ENCODE peak calls at places on chromosomes 4 and X, in seven cellular contexts. One of them, this sample, is unnamed.

GRCh38 chrX:18582910-18583493 is 88.9 kb downstream of the RS1 start:
- DNase-seq in A673: peak; percentile 93
- DNase-seq in lower lobe of right lung: no peak
- DNase-seq in pancreas: no peak
- DNase-seq in ovary: no peak
- DNase-seq in fibroblast of pulmonary artery: no peak
- DNase-seq in cardiac muscle cell: no peak
- DNase-seq in this sample: no peak

GRCh38 chrX:7570432-7571009 is 272.4 kb upstream of the VCX start:
- DNase-seq in A673: peak; percentile 6
- DNase-seq in lower lobe of right lung: no peak
- DNase-seq in pancreas: no peak
- DNase-seq in ovary: no peak
- DNase-seq in fibroblast of pulmonary artery: no peak
- DNase-seq in cardiac muscle cell: no peak
- DNase-seq in this sample: no peak

GRCh38 chrX:68998716-68999115 is 166.5 kb downstream of the PJA1 start:
- DNase-seq in A673: no peak
- DNase-seq in lower lobe of right lung: no peak
- DNase-seq in pancreas: no peak
- DNase-seq in ovary: no peak
- DNase-seq in fibroblast of pulmonary artery: no peak
- DNase-seq in cardiac muscle cell: no peak
- DNase-seq in this sample: no peak

GRCh38 chr4:152900395-152900794 is 35.7 kb upstream of the FHDC1 start:
- DNase-seq in A673: no peak
- DNase-seq in lower lobe of right lung: no peak
- DNase-seq in pancreas: no peak
- DNase-seq in ovary: no peak
- DNase-seq in fibroblast of pulmonary artery: no peak
- DNase-seq in cardiac muscle cell: no peak
- DNase-seq in this sample: no peak

GRCh38 chr4:115119804-115120352 is 6.5 kb upstream of the NDST4 start:
- DNase-seq in A673: peak; percentile 67
- DNase-seq in lower lobe of right lung: no peak
- DNase-seq in pancreas: no peak
- DNase-seq in ovary: no peak
- DNase-seq in fibroblast of pulmonary artery: no peak
- DNase-seq in cardiac muscle cell: no peak
- DNase-seq in this sample: no peak

GRCh38 chr4:57074753-57075152 is 35.4 kb downstream of the IGFBP7 start:
- DNase-seq in A673: no peak
- DNase-seq in lower lobe of right lung: no peak
- DNase-seq in pancreas: no peak
- DNase-seq in ovary: no peak
- DNase-seq in fibroblast of pulmonary artery: peak; percentile 79
- DNase-seq in cardiac muscle cell: no peak
- DNase-seq in this sample: no peak

GRCh38 chrX:45070116-45071007 is 130.3 kb downstream of the DIPK2B start:
- DNase-seq in A673: peak; percentile 77
- DNase-seq in lower lobe of right lung: no peak
- DNase-seq in pancreas: no peak
- DNase-seq in ovary: no peak
- DNase-seq in fibroblast of pulmonary artery: peak; percentile 72
- DNase-seq in cardiac muscle cell: peak; percentile 29
- DNase-seq in this sample: no peak

GRCh38 chrX:37993857-37994619 is 12.3 kb upstream of the SYTL5 start:
- DNase-seq in A673: no peak
- DNase-seq in lower lobe of right lung: peak; percentile 47
- DNase-seq in pancreas: peak; percentile 67
- DNase-seq in ovary: no peak
- DNase-seq in fibroblast of pulmonary artery: no peak
- DNase-seq in cardiac muscle cell: no peak
- DNase-seq in this sample: no peak

GRCh38 chr4:3677671-3678070 is 88.5 kb upstream of the ADRA2C start:
- DNase-seq in A673: no peak
- DNase-seq in lower lobe of right lung: peak; percentile 37
- DNase-seq in pancreas: no peak
- DNase-seq in ovary: peak; percentile 0
- DNase-seq in fibroblast of pulmonary artery: no peak
- DNase-seq in cardiac muscle cell: no peak
- DNase-seq in this sample: peak; percentile 3
- TF ChIP-seq CTCF in A673: peak; percentile 31
- TF ChIP-seq CTCF in lower lobe of right lung: no peak
- TF ChIP-seq CTCF in pancreas: no peak
- TF ChIP-seq CTCF in ovary: no peak
- TF ChIP-seq CTCF in fibroblast of pulmonary artery: no peak
- TF ChIP-seq CTCF in cardiac muscle cell: no peak
- TF ChIP-seq CTCF in this sample: no peak

GRCh38 chrX:71285929-71286328 is 2.5 kb downstream of the NONO start:
- DNase-seq in A673: no peak
- DNase-seq in lower lobe of right lung: no peak
- DNase-seq in pancreas: no peak
- DNase-seq in ovary: no peak
- DNase-seq in fibroblast of pulmonary artery: no peak
- DNase-seq in cardiac muscle cell: no peak
- DNase-seq in this sample: no peak
- TF ChIP-seq CTCF in A673: no peak
- TF ChIP-seq CTCF in lower lobe of right lung: no peak
- TF ChIP-seq CTCF in pancreas: no peak
- TF ChIP-seq CTCF in ovary: no peak
- TF ChIP-seq CTCF in fibroblast of pulmonary artery: no peak
- TF ChIP-seq CTCF in cardiac muscle cell: no peak
- TF ChIP-seq CTCF in this sample: no peak

GRCh38 chr4:15955670-15956069 is 7.3 kb downstream of the FGFBP2 start:
- DNase-seq in A673: peak; percentile 19
- DNase-seq in lower lobe of right lung: no peak
- DNase-seq in pancreas: no peak
- DNase-seq in ovary: no peak
- DNase-seq in fibroblast of pulmonary artery: peak; percentile 23
- DNase-seq in cardiac muscle cell: no peak
- DNase-seq in this sample: no peak
- TF ChIP-seq CTCF in A673: no peak
- TF ChIP-seq CTCF in lower lobe of right lung: no peak
- TF ChIP-seq CTCF in pancreas: no peak
- TF ChIP-seq CTCF in ovary: no peak
- TF ChIP-seq CTCF in fibroblast of pulmonary artery: peak; percentile 33
- TF ChIP-seq CTCF in cardiac muscle cell: no peak
- TF ChIP-seq CTCF in this sample: no peak

GRCh38 chrX:65508851-65509250 is 25.7 kb downstream of the LAS1L start:
- DNase-seq in A673: no peak
- DNase-seq in lower lobe of right lung: no peak
- DNase-seq in pancreas: no peak
- DNase-seq in ovary: no peak
- DNase-seq in fibroblast of pulmonary artery: no peak
- DNase-seq in cardiac muscle cell: no peak
- DNase-seq in this sample: no peak
- TF ChIP-seq CTCF in A673: no peak
- TF ChIP-seq CTCF in lower lobe of right lung: no peak
- TF ChIP-seq CTCF in pancreas: no peak
- TF ChIP-seq CTCF in ovary: no peak
- TF ChIP-seq CTCF in fibroblast of pulmonary artery: no peak
- TF ChIP-seq CTCF in cardiac muscle cell: no peak
- TF ChIP-seq CTCF in this sample: no peak

DNA sequence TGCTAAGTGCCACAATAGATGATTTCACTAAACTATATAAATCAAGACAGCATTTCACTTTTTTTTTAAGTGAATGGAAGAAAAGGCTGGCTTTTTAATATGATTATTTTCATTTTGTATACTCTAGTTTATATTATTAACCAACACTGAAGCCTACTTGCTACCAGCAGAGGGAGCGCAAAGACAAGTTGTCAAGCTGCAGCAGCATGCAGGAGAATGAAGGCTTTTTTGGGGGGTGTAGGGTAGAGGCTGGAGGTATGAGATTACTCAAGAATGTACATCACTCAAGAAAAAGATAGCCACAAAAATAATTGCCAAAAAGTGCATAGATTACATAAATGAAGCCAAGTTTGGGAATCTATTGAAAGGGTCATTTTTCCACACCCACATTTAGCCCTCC is 519.5 kb downstream of the FGF13 start:
- DNase-seq in A673: peak; percentile 70
- DNase-seq in lower lobe of right lung: no peak
- DNase-seq in pancreas: peak; percentile 15
- DNase-seq in ovary: no peak
- DNase-seq in fibroblast of pulmonary artery: peak; percentile 0
- DNase-seq in cardiac muscle cell: peak; percentile 64
- DNase-seq in this sample: no peak
- TF ChIP-seq CTCF in A673: peak; percentile 72
- TF ChIP-seq CTCF in lower lobe of right lung: no peak
- TF ChIP-seq CTCF in pancreas: peak; percentile 18
- TF ChIP-seq CTCF in ovary: no peak
- TF ChIP-seq CTCF in fibroblast of pulmonary artery: no peak
- TF ChIP-seq CTCF in cardiac muscle cell: no peak
- TF ChIP-seq CTCF in this sample: peak; percentile 26

GRCh38 chrX:70262952-70263567 is 3.1 kb upstream of the P2RY4 start:
- DNase-seq in A673: peak; percentile 43
- DNase-seq in lower lobe of right lung: no peak
- DNase-seq in pancreas: no peak
- DNase-seq in ovary: peak; percentile 45
- DNase-seq in fibroblast of pulmonary artery: peak; percentile 46
- DNase-seq in cardiac muscle cell: peak; percentile 62
- DNase-seq in this sample: no peak
- TF ChIP-seq CTCF in A673: peak; percentile 57
- TF ChIP-seq CTCF in lower lobe of right lung: peak; percentile 37
- TF ChIP-seq CTCF in pancreas: peak; percentile 6
- TF ChIP-seq CTCF in ovary: peak; percentile 14
- TF ChIP-seq CTCF in fibroblast of pulmonary artery: peak; percentile 64
- TF ChIP-seq CTCF in cardiac muscle cell: peak; percentile 66
- TF ChIP-seq CTCF in this sample: peak; percentile 26

DNA sequence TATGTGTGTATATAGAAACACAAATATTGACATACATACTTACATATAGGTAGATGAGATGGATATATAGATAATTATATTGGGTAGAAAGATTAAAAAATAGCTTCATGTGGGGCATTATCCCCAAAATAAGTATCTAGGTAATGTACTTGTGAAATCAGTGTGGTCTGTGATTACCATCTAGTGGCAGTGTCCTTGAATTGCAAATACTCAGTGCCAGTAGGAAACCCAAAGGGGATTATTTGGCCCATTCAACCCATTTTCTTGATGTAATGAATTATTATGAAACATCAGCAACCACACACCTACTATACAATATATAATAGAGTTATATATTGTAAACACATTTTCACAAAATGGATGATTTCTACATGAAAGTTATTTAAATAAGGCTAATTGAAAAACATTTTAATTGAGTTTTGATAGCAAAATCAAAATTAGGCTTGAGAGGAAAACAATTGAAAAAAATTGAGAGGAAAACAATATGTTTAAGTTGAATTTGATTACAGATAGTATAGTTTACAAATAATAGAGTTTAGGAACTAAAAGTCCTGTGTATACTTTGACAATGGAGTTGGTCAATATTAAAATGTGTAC is 389.4 kb downstream of the GALNTL6 start:
- DNase-seq in A673: peak; percentile 39
- DNase-seq in lower lobe of right lung: no peak
- DNase-seq in pancreas: no peak
- DNase-seq in ovary: no peak
- DNase-seq in fibroblast of pulmonary artery: peak; percentile 46
- DNase-seq in cardiac muscle cell: peak; percentile 22
- DNase-seq in this sample: no peak
- TF ChIP-seq CTCF in A673: peak; percentile 76
- TF ChIP-seq CTCF in lower lobe of right lung: peak; percentile 31
- TF ChIP-seq CTCF in pancreas: peak; percentile 25
- TF ChIP-seq CTCF in ovary: no peak
- TF ChIP-seq CTCF in fibroblast of pulmonary artery: peak; percentile 48
- TF ChIP-seq CTCF in cardiac muscle cell: peak; percentile 48
- TF ChIP-seq CTCF in this sample: peak; percentile 22

GRCh38 chr4:145618912-145619638 is at the start of gene MMAA:
- DNase-seq in A673: peak; percentile 97
- DNase-seq in lower lobe of right lung: peak; percentile 97
- DNase-seq in pancreas: peak; percentile 95
- DNase-seq in ovary: peak; percentile 97
- DNase-seq in fibroblast of pulmonary artery: peak; percentile 94
- DNase-seq in cardiac muscle cell: peak; percentile 95
- DNase-seq in this sample: peak; percentile 98
- TF ChIP-seq CTCF in A673: peak; percentile 81
- TF ChIP-seq CTCF in lower lobe of right lung: peak; percentile 69
- TF ChIP-seq CTCF in pancreas: peak; percentile 40
- TF ChIP-seq CTCF in ovary: peak; percentile 78
- TF ChIP-seq CTCF in fibroblast of pulmonary artery: peak; percentile 33
- TF ChIP-seq CTCF in cardiac muscle cell: peak; percentile 60
- TF ChIP-seq CTCF in this sample: peak; percentile 71

DNA sequence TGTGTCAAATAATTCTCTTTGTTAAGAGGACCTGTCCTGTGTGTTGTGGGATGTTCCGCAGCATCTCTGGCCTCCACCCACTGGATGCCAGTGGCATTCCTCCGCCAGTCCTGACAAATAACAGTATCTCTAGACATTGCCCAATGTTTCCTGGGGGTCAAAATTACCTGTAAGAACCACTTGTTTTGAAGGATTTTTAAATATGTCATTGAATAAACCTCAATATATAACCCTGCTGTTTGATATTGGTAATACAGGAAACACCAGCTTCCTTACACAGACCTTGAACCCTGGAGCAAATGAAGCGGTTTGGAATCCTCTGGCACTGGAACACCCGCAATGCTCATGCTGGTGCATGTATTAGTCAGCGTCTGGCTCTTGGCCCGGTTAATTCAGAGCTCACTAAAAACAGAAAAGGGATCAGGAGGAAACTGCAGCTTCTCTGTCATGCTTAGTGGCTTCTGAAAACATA is 101.3 kb downstream of the TBL1X start:
- DNase-seq in A673: peak; percentile 80
- DNase-seq in lower lobe of right lung: no peak
- DNase-seq in pancreas: peak; percentile 49
- DNase-seq in ovary: peak; percentile 76
- DNase-seq in fibroblast of pulmonary artery: peak; percentile 80
- DNase-seq in cardiac muscle cell: no peak
- DNase-seq in this sample: peak; percentile 65
- TF ChIP-seq CTCF in A673: no peak
- TF ChIP-seq CTCF in lower lobe of right lung: no peak
- TF ChIP-seq CTCF in pancreas: no peak
- TF ChIP-seq CTCF in ovary: no peak
- TF ChIP-seq CTCF in fibroblast of pulmonary artery: no peak
- TF ChIP-seq CTCF in cardiac muscle cell: no peak
- TF ChIP-seq CTCF in this sample: no peak

GRCh38 chrX:29535212-29536162 is 679.9 kb upstream of the MAGEB2 start:
- DNase-seq in A673: no peak
- DNase-seq in lower lobe of right lung: no peak
- DNase-seq in pancreas: no peak
- DNase-seq in ovary: no peak
- DNase-seq in fibroblast of pulmonary artery: peak; percentile 35
- DNase-seq in cardiac muscle cell: no peak
- DNase-seq in this sample: no peak

GRCh38 chrX:29530520-29530919 is 684.8 kb upstream of the MAGEB2 start:
- DNase-seq in A673: no peak
- DNase-seq in lower lobe of right lung: no peak
- DNase-seq in pancreas: no peak
- DNase-seq in ovary: no peak
- DNase-seq in fibroblast of pulmonary artery: peak; percentile 70
- DNase-seq in cardiac muscle cell: no peak
- DNase-seq in this sample: no peak

GRCh38 chrX:29528281-29528680 is 687.1 kb upstream of the MAGEB2 start:
- DNase-seq in A673: no peak
- DNase-seq in lower lobe of right lung: no peak
- DNase-seq in pancreas: no peak
- DNase-seq in ovary: no peak
- DNase-seq in fibroblast of pulmonary artery: no peak
- DNase-seq in cardiac muscle cell: no peak
- DNase-seq in this sample: no peak

DNA sequence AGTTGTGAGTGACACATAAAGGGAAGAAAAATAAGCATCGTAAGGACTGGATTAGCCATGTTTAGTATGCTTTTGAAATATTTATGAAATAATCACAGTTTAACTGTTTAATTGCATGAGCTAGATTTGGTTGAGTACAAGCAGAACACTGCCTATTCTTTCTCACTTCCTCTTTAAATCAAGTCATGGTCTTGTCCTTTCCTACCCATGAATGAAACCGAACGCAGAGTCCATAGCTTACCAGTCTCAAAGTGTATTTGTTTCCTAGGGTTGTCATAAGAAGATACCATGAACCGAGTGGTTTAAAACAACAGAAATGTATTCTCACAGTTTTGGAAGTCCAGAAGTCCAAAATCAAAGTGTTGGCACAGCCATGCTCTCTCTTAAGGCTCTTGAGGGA is 684.0 kb upstream of the MAGEB2 start:
- DNase-seq in A673: no peak
- DNase-seq in lower lobe of right lung: no peak
- DNase-seq in pancreas: no peak
- DNase-seq in ovary: no peak
- DNase-seq in fibroblast of pulmonary artery: no peak
- DNase-seq in cardiac muscle cell: no peak
- DNase-seq in this sample: no peak
- TF ChIP-seq CTCF in A673: no peak
- TF ChIP-seq CTCF in lower lobe of right lung: no peak
- TF ChIP-seq CTCF in pancreas: no peak
- TF ChIP-seq CTCF in ovary: no peak
- TF ChIP-seq CTCF in fibroblast of pulmonary artery: no peak
- TF ChIP-seq CTCF in cardiac muscle cell: no peak
- TF ChIP-seq CTCF in this sample: no peak